ENCODE peak calls at places on chromosomes 6 and 20, in six cellular contexts. B is AG04449; O is activated naive CD4-positive, alpha-beta T cell treated with anti-CD3 and anti-CD28 coated beads for 36 hours; G is mesothelial cell of epicardium; U is HTR-8/SVneo; E is NCI-H774. M is an unnamed sample.

GRCh38 chr6:148242180-148242579 is 100.5 kb upstream of the SASH1 start:
- DNase-seq in U (no peak), O (no peak), G (no peak), B (no peak), E (no peak), M (peak)

GRCh38 chr20:14319704-14320103 is 17.7 kb downstream of the FLRT3 start:
- DNase-seq in O (no peak), B (no peak), E (no peak), G (no peak), U (no peak), M (no peak)

GRCh38 chr20:46348972-46349741 is 40.9 kb upstream of the CDH22 start:
- DNase-seq in B (no peak), E (peak), G (no peak), U (peak), O (peak), M (no peak)

GRCh38 chr20:37577972-37578371 is 50.3 kb upstream of the BLCAP start:
- DNase-seq in E (no peak), O (no peak), B (no peak), G (no peak), U (no peak), M (no peak)

GRCh38 chr20:37419774-37420542 is 74.0 kb downstream of the SRC start:
- DNase-seq in O (no peak), U (no peak), G (no peak), B (no peak), E (no peak), M (no peak)

GRCh38 chr6:28474441-28475219 is 31.3 kb upstream of the ZSCAN23 start:
- DNase-seq in E (peak), U (peak), G (no peak), O (peak), B (peak), M (peak)

GRCh38 chr6:54856137-54856536 is 9.6 kb downstream of the FAM83B start:
- DNase-seq in E (no peak), U (no peak), B (no peak), O (no peak), G (no peak), M (no peak)

GRCh38 chr20:44494681-44495080 is 19.0 kb downstream of the TTPAL start:
- DNase-seq in G (no peak), E (no peak), B (no peak), O (no peak), U (no peak), M (no peak)

GRCh38 chr20:36107881-36108280 is 46.7 kb upstream of the EPB41L1 start:
- DNase-seq in U (no peak), O (no peak), E (no peak), B (no peak), G (no peak), M (no peak)

GRCh38 chr6:20447581-20448132 is 46.0 kb downstream of the E2F3 start:
- DNase-seq in E (no peak), G (no peak), O (no peak), B (no peak), U (no peak), M (no peak)

GRCh38 chr20:35942243-35942642 is 12.1 kb downstream of the SCAND1 start:
- DNase-seq in U (no peak), B (no peak), G (no peak), O (no peak), E (no peak), M (no peak)

GRCh38 chr20:48338717-48339116 is 489.1 kb downstream of the PREX1 start:
- DNase-seq in U (no peak), B (peak), E (no peak), G (no peak), O (no peak), M (no peak)

GRCh38 chr20:63472159-63472811 is at the start of gene KCNQ2:
- DNase-seq in U (no peak), O (no peak), B (no peak), E (no peak), G (no peak), M (no peak)

GRCh38 chr6:128694303-128695009 is 174.1 kb upstream of the PTPRK start:
- DNase-seq in G (no peak), E (no peak), U (no peak), O (no peak), B (no peak), M (no peak)

GRCh38 chr6:135875446-135875845 is 23.9 kb downstream of the PDE7B start:
- DNase-seq in O (no peak), G (no peak), B (no peak), U (no peak), E (no peak), M (no peak)

GRCh38 chr6:159104931-159105330 is 60.1 kb upstream of the TAGAP start:
- DNase-seq in G (no peak), B (no peak), O (peak), U (no peak), E (peak), M (no peak)

GRCh38 chr6:332671-333070 is 40.4 kb downstream of the DUSP22 start:
- DNase-seq in O (no peak), B (peak), G (no peak), U (no peak), E (no peak), M (no peak)

GRCh38 chr20:63249891-63250290 is 4.4 kb downstream of the NKAIN4 start:
- DNase-seq in B (no peak), G (no peak), U (no peak), E (no peak), O (no peak), M (no peak)

GRCh38 chr20:462199-462991 is at the start of gene TBC1D20:
- DNase-seq in E (peak), O (peak), G (peak), B (no peak), U (peak), M (no peak)

GRCh38 chr20:3162080-3162611 is 2.5 kb upstream of the FASTKD5 start:
- DNase-seq in U (no peak), G (no peak), O (no peak), E (peak), B (no peak), M (no peak)